ENCODE peak calls at places on chromosome 15, in four cellular contexts. Z is stomach; N is CD8-positive, alpha-beta memory T cell; H is endothelial cell of umbilical vein. C is an unnamed sample.
A peak's percentile ranks its signal among the peaks of the same experiment; 100 is the strongest.

GRCh38 chr15:33068531-33068990 is 126.0 kb downstream of the FMN1 start:
- DNase-seq in H (no peak), Z (peak; percentile 90), N (no peak), C (no peak)

GRCh38 chr15:71143373-71144310 is 28.4 kb downstream of the THSD4 start:
- DNase-seq in N (no peak), Z (no peak), H (no peak), C (no peak)

GRCh38 chr15:84840741-84841429 is 23.7 kb downstream of the ALPK3 start:
- DNase-seq in N (no peak), H (peak; percentile 28), Z (peak; percentile 92), C (no peak)

GRCh38 chr15:84888639-84889038 is 4.2 kb downstream of the SLC28A1 start:
- DNase-seq in N (no peak), Z (no peak), H (no peak), C (no peak)

GRCh38 chr15:41416162-41416741 is 643 bp upstream of the RTF1 start:
- DNase-seq in N (no peak), H (no peak), Z (no peak), C (no peak)

GRCh38 chr15:68642491-68642845 is 63.7 kb downstream of the CORO2B start:
- DNase-seq in N (no peak), H (no peak), Z (no peak), C (no peak)

GRCh38 chr15:82986442-82986780 is 401 bp downstream of the RAMAC start:
- DNase-seq in N (peak; percentile 10), H (no peak), Z (no peak), C (no peak)

GRCh38 chr15:45862034-45862433 is 227.2 kb downstream of the SQOR start:
- DNase-seq in H (no peak), Z (no peak), N (no peak), C (no peak)

GRCh38 chr15:39593071-39594055 is 12.5 kb downstream of the THBS1 start:
- DNase-seq in N (no peak), Z (no peak), H (peak; percentile 63), C (no peak)

GRCh38 chr15:66306381-66306780 is 13.0 kb downstream of the DIS3L start:
- DNase-seq in H (no peak), Z (no peak), N (no peak), C (no peak)

GRCh38 chr15:80604583-80605506 is 90.3 kb upstream of the ABHD17C start:
- DNase-seq in H (no peak), Z (no peak), N (no peak), C (no peak)
- H3K4me3 ChIP-seq in H (no peak overlapping the region), Z (no peak overlapping the region), N (no peak overlapping the region), C (no peak overlapping the region)

DNA sequence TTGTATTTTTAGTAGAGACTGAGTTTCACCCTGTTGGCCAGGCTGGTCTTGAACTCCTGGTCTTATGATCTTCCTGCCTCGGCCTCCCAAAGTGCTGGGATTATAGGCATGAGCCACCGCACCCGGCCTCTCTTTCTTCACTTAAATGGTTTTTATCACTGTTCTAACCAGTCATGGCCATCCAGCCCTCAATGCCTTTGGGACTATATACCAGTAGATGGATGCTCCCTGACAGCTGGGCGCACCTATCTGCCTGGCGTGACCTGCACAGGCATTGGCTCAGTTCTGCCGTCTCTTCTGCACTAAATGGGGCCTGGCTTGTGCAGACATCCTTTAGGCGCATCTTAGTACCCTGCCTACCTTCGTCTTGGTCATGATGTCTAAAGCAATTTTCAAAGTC is 233.4 kb downstream of the ADAMTS17 start:
- DNase-seq in Z (no peak), H (no peak), N (no peak), C (no peak)
- H3K27ac ChIP-seq in Z (no peak overlapping the region), H (no peak overlapping the region), N (no peak overlapping the region), C (no peak overlapping the region)

GRCh38 chr15:76060098-76060989 is 559 bp downstream of the TMEM266 start:
- DNase-seq in H (peak; percentile 6), N (peak; percentile 1), Z (no peak), C (peak; percentile 17)
- H3K4me3 ChIP-seq in H (peak overlapping the region; percentile 46), N (no peak overlapping the region), Z (peak overlapping the region; percentile 85), C (peak overlapping the region; percentile 34)

GRCh38 chr15:100218411-100218810 is 123.4 kb downstream of the ADAMTS17 start:
- DNase-seq in H (no peak), Z (no peak), N (no peak), C (no peak)
- H3K27ac ChIP-seq in H (no peak overlapping the region), Z (no peak overlapping the region), N (no peak overlapping the region), C (no peak overlapping the region)

GRCh38 chr15:63380828-63381282 is 791 bp downstream of the CA12 start:
- DNase-seq in N (no peak), Z (no peak), H (no peak), C (no peak)

GRCh38 chr15:63381301-63382192 is at the start of gene CA12:
- DNase-seq in N (no peak), Z (peak; percentile 45), H (peak; percentile 46), C (no peak)

GRCh38 chr15:63379492-63380150 is 2.0 kb downstream of the CA12 start:
- DNase-seq in H (no peak), N (no peak), Z (no peak), C (no peak)

GRCh38 chr15:63378946-63379345 is 2.7 kb downstream of the CA12 start:
- DNase-seq in H (no peak), Z (no peak), N (no peak), C (no peak)

DNA sequence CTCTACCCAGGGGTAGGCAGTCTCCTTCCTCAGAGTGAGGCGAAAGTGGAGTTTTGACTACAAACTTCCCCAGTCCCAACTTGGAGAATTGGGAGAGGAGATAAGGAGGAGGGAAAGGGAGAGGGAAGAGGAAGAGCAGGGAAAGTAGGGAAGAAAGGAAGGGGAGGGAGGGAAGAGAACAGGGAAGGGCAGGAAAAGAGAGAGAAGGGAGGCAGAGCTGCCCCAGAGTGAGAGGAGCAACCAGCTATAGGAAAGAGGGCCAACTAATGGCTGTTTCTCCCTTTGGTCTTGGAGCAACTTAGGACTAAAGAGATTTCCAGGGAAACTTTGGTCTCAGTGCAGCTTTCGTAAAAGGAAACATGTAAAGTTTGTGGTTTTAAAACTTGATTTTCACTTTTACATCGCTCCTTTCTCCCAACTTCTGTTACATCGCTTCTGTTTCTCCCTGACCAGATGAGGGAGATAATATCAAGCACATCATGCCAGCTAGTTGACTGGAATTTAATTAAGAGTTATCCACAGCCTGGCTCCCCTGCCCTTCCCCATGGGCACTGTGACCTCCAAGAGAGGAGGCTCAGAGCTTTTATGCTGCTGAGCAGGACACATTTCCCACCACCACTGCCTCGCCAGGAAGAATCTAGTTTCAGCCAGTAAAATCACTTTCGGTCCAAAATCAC is 1.4 kb downstream of the CA12 start:
- DNase-seq in N (no peak), Z (no peak), H (no peak), C (no peak)
- H3K4me3 ChIP-seq in N (no peak overlapping the region), Z (peak overlapping the region; percentile 59), H (no peak overlapping the region), C (no peak overlapping the region)